ENCODE peak calls at places on chromosome 12, in six cellular contexts. G is brain microvascular endothelial cell, V is AG10803, N is SK-N-SH, Q is HCT116, U is left lung. E is an unnamed sample.

GRCh38 chr12:132724506-132725220 is 14.0 kb downstream of the PGAM5 start:
- DNase-seq in G (no peak), V (peak; percentile 63), N (no peak), Q (no peak), U (peak; percentile 47), E (no peak)

GRCh38 chr12:93742086-93742934 is 65.1 kb downstream of the CRADD start:
- DNase-seq in G (peak; percentile 63), V (peak; percentile 71), N (peak; percentile 93), Q (peak; percentile 29), U (peak; percentile 94), E (peak; percentile 91)

GRCh38 chr12:103840399-103840880 is 594 bp downstream of the NT5DC3 start:
- DNase-seq in G (no peak), V (no peak), N (peak; percentile 74), Q (no peak), U (peak; percentile 81), E (peak; percentile 65)

GRCh38 chr12:11824736-11825135 is 175.3 kb downstream of the ETV6 start:
- DNase-seq in G (no peak), V (no peak), N (no peak), Q (no peak), U (no peak), E (no peak)

GRCh38 chr12:124411291-124411878 is 116.5 kb downstream of the RFLNA start:
- DNase-seq in G (peak; percentile 90), V (peak; percentile 96), N (peak; percentile 69), Q (no peak), U (no peak), E (no peak)

GRCh38 chr12:29082522-29082921 is 66.6 kb upstream of the FAR2 start:
- DNase-seq in G (no peak), V (peak; percentile 22), N (no peak), Q (no peak), U (no peak), E (no peak)

GRCh38 chr12:98998697-98999299 is 353.7 kb downstream of the APAF1 start:
- DNase-seq in G (no peak), V (peak; percentile 48), N (peak; percentile 55), Q (peak; percentile 12), U (no peak), E (no peak)

GRCh38 chr12:53483225-53483978 is 15.9 kb downstream of the MAP3K12 start:
- DNase-seq in G (no peak), V (no peak), N (no peak), Q (no peak), U (no peak), E (peak; percentile 44)

GRCh38 chr12:67698711-67699603 is 50.4 kb downstream of the DYRK2 start:
- DNase-seq in G (no peak), V (peak; percentile 68), N (no peak), Q (no peak), U (no peak), E (no peak)

GRCh38 chr12:96190403-96191170 is 3.6 kb upstream of the ELK3 start:
- DNase-seq in G (no peak), V (peak; percentile 36), N (no peak), Q (no peak), U (no peak), E (no peak)

GRCh38 chr12:124450376-124450750 is 117.0 kb downstream of the NCOR2 start:
- DNase-seq in G (no peak), V (no peak), N (no peak), Q (no peak), U (peak; percentile 61), E (no peak)

GRCh38 chr12:121805800-121806555 is 2.2 kb downstream of the SETD1B start:
- DNase-seq in G (no peak), V (no peak), N (no peak), Q (no peak), U (peak; percentile 54), E (no peak)

GRCh38 chr12:121809712-121810116 is 5.9 kb downstream of the SETD1B start:
- DNase-seq in G (no peak), V (no peak), N (no peak), Q (no peak), U (peak; percentile 81), E (no peak)

GRCh38 chr12:121808623-121809022 is 4.8 kb downstream of the SETD1B start:
- DNase-seq in G (no peak), V (no peak), N (no peak), Q (no peak), U (no peak), E (no peak)

GRCh38 chr12:121806556-121807308 is 2.9 kb downstream of the SETD1B start:
- DNase-seq in G (no peak), V (no peak), N (peak; percentile 55), Q (no peak), U (peak; percentile 73), E (no peak)

DNA sequence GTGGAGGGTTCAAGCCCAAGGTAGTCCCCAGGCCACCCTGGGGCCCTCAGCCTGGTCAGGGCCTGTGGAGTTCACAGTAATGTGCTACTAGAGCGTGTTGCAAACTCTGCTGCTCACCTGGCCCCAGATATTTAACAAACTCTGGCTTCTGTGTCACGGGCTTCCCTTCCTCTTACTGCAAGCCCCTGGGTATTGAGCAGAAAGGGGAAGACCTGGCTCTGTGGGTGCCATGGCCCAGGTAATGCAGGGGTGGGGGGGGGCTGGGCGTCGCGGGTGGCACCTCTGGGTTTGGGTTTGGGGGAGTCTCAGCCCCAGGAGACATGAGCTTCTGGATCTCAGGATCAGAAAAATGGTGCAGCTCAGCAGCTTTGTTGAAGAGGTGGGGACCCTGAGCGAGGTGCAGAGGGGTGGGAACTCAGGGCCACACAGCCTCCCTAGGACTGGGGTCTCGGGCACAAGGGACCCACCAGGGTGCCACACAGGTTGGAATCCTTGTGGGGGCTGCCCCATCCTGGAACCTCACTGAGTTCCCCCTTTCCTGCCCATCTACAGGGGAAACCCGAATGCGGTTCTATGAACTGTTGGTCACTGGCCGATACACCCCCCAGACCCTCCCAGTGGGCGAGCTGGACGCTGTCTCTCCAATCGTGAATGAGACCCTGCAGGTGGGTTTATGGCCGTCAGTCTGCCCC is 4.0 kb downstream of the SETD1B start:
- DNase-seq in G (no peak), V (no peak), N (no peak), Q (no peak), U (peak; percentile 41), E (no peak)
- H3K4me3 ChIP-seq in G (no peak overlapping the region), V (no peak overlapping the region), N (no peak overlapping the region), Q (no peak overlapping the region), U (no peak overlapping the region), E (no peak overlapping the region)

DNA sequence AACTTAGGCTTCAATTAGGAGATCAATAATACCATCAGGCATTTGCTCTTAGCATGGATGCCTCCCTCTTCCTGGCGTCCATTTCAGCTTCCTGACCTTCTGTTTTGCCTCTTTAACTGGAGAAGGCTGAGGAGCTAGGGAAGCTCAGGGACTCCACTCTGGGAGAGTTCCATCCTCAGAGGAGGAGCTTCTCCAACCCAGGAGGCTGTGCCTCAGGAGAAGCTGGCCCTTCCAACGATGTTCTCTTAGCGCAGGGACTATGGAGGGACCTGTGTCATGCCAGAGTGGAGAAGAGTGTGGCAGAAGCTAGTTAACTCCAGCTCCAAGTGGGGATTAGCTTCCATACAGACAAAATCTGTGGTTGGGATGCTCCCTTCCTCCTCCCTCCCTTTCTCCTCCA is 58.0 kb downstream of the KCNA5 start:
- DNase-seq in G (no peak), V (no peak), N (no peak), Q (no peak), U (no peak), E (no peak)
- H3K4me3 ChIP-seq in G (no peak overlapping the region), V (no peak overlapping the region), N (no peak overlapping the region), Q (no peak overlapping the region), U (no peak overlapping the region), E (no peak overlapping the region)

DNA sequence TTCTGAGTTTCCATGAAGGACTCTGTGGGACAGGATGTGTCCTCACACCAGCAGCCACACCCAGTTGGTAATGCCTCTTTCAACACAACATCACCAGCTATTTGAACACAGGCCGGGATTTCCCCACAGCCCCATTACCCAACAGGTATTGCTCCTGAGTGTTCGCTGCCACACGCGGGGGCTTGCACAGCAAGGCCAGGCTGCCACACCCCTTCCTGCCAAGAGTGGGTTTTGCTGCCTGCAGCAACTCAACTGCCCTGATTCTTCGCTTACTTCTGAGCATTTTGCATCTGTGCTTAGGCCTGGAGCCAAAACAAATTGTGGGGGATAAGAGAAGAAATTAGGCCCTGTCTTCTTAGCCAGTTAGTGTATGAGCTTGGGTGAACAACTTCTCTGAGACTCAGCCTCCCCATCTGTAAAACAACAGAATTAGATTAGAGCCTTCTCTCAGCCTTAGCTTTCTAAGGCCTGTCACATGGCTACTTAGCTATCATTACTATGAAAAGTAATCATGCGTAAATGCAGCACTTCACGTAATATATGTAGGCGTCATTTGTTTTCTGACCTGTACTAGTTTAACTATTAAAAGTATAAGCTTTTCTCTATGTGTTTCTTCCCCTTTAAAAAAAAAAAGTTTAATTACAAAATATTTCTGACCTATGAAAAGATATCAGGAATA is 20.0 kb downstream of the CKAP4 start:
- DNase-seq in G (no peak), V (peak; percentile 52), N (no peak), Q (no peak), U (peak; percentile 87), E (peak; percentile 89)
- H3K4me3 ChIP-seq in G (no peak overlapping the region), V (no peak overlapping the region), N (no peak overlapping the region), Q (no peak overlapping the region), U (no peak overlapping the region), E (no peak overlapping the region)

GRCh38 chr12:122399254-122399591 is 23.2 kb downstream of the CLIP1 start:
- DNase-seq in G (no peak), V (no peak), N (no peak), Q (no peak), U (no peak), E (no peak)
- H3K4me3 ChIP-seq in G (no peak overlapping the region), V (peak overlapping the region; percentile 36), N (no peak overlapping the region), Q (no peak overlapping the region), U (no peak overlapping the region), E (no peak overlapping the region)

DNA sequence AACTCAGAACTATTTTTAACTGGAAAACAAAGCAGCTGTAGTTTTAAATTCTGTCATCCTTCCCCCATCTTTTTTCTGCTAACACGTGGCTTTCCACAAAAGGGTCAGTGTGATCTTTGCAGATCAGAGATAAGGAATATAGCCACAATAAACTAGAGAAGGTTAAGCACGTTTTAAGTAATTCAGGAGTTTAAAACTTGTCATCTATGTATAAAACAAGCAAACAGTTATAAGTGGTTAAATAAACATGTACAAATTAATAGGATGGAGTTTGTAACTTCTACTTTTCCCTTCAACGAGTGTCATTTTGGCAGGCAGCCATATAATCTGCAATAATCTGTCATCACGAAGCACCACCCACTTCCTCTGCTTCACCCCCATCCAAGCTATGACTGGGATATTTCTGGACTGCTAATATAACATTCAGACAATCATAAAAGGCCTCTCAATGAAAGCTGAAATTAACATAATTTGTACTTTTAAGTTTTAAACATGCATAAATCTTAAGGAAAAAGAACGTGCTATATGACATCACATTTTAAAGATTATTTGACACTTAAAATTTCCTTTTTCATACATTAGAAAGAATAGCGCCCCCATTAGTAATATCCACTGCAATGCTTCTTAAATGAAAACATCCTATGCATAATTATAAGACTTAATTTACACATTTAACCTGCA is 15.2 kb downstream of the TAOK3 start:
- DNase-seq in G (peak; percentile 74), V (peak; percentile 68), N (peak; percentile 42), Q (peak; percentile 63), U (no peak), E (no peak)
- H3K4me3 ChIP-seq in G (no peak overlapping the region), V (no peak overlapping the region), N (no peak overlapping the region), Q (no peak overlapping the region), U (peak overlapping the region; percentile 32), E (peak overlapping the region; percentile 38)

DNA sequence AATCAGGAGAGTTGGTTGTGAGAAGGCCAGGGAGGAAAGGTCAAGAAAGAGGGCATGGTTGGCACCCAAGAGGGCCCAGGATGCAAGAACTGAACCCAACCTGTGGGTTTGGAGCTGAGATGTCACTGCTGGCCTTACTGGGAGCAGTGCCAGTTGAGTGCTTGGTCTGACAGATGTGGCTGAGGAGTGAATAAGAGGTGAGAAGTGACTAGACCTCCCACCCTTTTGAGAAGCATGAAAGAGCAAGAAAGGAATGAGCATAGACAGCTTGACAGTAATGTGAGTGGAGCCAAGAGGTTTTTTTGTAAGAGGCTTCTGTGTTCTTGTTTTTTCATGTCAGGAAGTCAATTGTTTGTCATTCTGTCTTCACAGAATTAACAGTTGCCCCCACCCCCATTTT is 95.3 kb downstream of the FGD4 start:
- DNase-seq in G (no peak), V (no peak), N (no peak), Q (no peak), U (no peak), E (no peak)
- H3K4me3 ChIP-seq in G (no peak overlapping the region), V (no peak overlapping the region), N (no peak overlapping the region), Q (no peak overlapping the region), U (no peak overlapping the region), E (no peak overlapping the region)